ENCODE peak calls at places on chromosomes 3 and 15, in five cellular contexts. G is WTC11, K is H9, S is NB4, Q is Peyer's patch. O is an unnamed sample.

GRCh38 chr3:179716226-179716625 is 63.4 kb downstream of the USP13 start:
- DNase-seq in G (no peak), K (no peak), S (no peak), Q (no peak), O (no peak)

GRCh38 chr3:64361962-64362735 is 136.9 kb upstream of the PRICKLE2 start:
- DNase-seq in G (no peak), K (no peak), S (no peak), Q (no peak), O (no peak)

GRCh38 chr3:101842245-101842934 is 6.9 kb upstream of the NFKBIZ start:
- DNase-seq in G (peak; percentile 68), K (peak; percentile 85), S (no peak), Q (no peak), O (no peak)

GRCh38 chr3:143239026-143239425 is 119.5 kb downstream of the CHST2 start:
- DNase-seq in G (no peak), K (no peak), S (no peak), Q (no peak), O (no peak)

GRCh38 chr3:138300657-138301056 is 29.0 kb downstream of the NME9 start:
- DNase-seq in G (no peak), K (no peak), S (no peak), Q (no peak), O (no peak)

GRCh38 chr3:107430214-107431047 is 53.2 kb downstream of the CCDC54 start:
- DNase-seq in G (no peak), K (peak; percentile 41), S (peak; percentile 3), Q (no peak), O (no peak)

GRCh38 chr3:197907196-197907595 is 42.8 kb upstream of the RPL35A start:
- DNase-seq in G (no peak), K (no peak), S (no peak), Q (no peak), O (no peak)

GRCh38 chr15:60651734-60652141 is 172.8 kb upstream of the ICE2 start:
- DNase-seq in G (no peak), K (no peak), S (no peak), Q (no peak), O (peak; percentile 42)

GRCh38 chr3:12750223-12750622 is 8.8 kb downstream of the TMEM40 start:
- DNase-seq in G (no peak), K (no peak), S (no peak), Q (no peak), O (no peak)

GRCh38 chr3:111871809-111872623 is 13.0 kb downstream of the PHLDB2 start:
- DNase-seq in G (no peak), K (no peak), S (no peak), Q (no peak), O (no peak)

GRCh38 chr3:146504546-146505197 is 35.3 kb upstream of the PLSCR2 start:
- DNase-seq in G (no peak), K (peak; percentile 57), S (no peak), Q (no peak), O (no peak)

GRCh38 chr3:141553055-141553454 is 66.2 kb downstream of the RASA2 start:
- DNase-seq in G (no peak), K (no peak), S (no peak), Q (no peak), O (no peak)

GRCh38 chr3:13539285-13539625 is 9.7 kb upstream of the FBLN2 start:
- DNase-seq in G (no peak), K (no peak), S (no peak), Q (no peak), O (no peak)

GRCh38 chr15:76337047-76337738 is 620 bp downstream of the ISL2 start:
- DNase-seq in G (no peak), K (no peak), S (peak; percentile 84), Q (no peak), O (peak; percentile 35)

GRCh38 chr15:69784808-69785550 is 312.7 kb downstream of the TLE3 start:
- DNase-seq in G (no peak), K (no peak), S (no peak), Q (no peak), O (no peak)

GRCh38 chr3:106183762-106184391 is 315.1 kb upstream of the CBLB start:
- DNase-seq in G (no peak), K (no peak), S (no peak), Q (no peak), O (no peak)

GRCh38 chr15:64009798-64010241 is 36.5 kb downstream of the DAPK2 start:
- DNase-seq in G (no peak), K (no peak), S (no peak), Q (peak; percentile 73), O (no peak)

GRCh38 chr3:73658227-73658626 is 33.5 kb upstream of the PDZRN3 start:
- DNase-seq in G (no peak), K (no peak), S (no peak), Q (no peak), O (no peak)

GRCh38 chr3:115518100-115518852 is 105.0 kb upstream of the GAP43 start:
- DNase-seq in G (no peak), K (peak; percentile 37), S (no peak), Q (no peak), O (peak; percentile 17)

GRCh38 chr3:141407043-141407442 is 38.7 kb downstream of the ZBTB38 start:
- DNase-seq in G (no peak), K (no peak), S (no peak), Q (no peak), O (no peak)

GRCh38 chr15:71291247-71291646 is 176.0 kb downstream of the THSD4 start:
- DNase-seq in G (no peak), K (no peak), S (no peak), Q (no peak), O (no peak)

GRCh38 chr3:127455541-127456450 is 134.7 kb downstream of the TPRA1 start:
- DNase-seq in G (peak; percentile 93), K (peak; percentile 90), S (peak; percentile 75), Q (no peak), O (peak; percentile 92)

GRCh38 chr15:92853222-92853621 is 46.9 kb upstream of the CHD2 start:
- DNase-seq in G (no peak), K (no peak), S (no peak), Q (no peak), O (no peak)

GRCh38 chr15:36313021-36313420 is 266.4 kb upstream of the CDIN1 start:
- DNase-seq in G (no peak), K (no peak), S (no peak), Q (no peak), O (no peak)

GRCh38 chr3:113741086-113741485 is 5.0 kb downstream of the NAA50 start:
- DNase-seq in G (no peak), K (no peak), S (no peak), Q (no peak), O (no peak)

GRCh38 chr15:26082833-26083174 is 219.7 kb upstream of the ATP10A start:
- DNase-seq in G (no peak), K (no peak), S (no peak), Q (no peak), O (no peak)

GRCh38 chr15:94412979-94413741 is 181.8 kb downstream of the MCTP2 start:
- DNase-seq in G (no peak), K (no peak), S (peak; percentile 48), Q (no peak), O (no peak)
- TF ChIP-seq CTCF in G (peak; percentile 36), K (peak; percentile 76), S (no peak), Q (peak; percentile 60), O (peak; percentile 69)

GRCh38 chr3:132268956-132269355 is 48.3 kb upstream of the ACP3 start:
- DNase-seq in G (peak; percentile 58), K (peak; percentile 69), S (peak; percentile 58), Q (no peak), O (no peak)
- TF ChIP-seq CTCF in G (no peak), K (peak; percentile 72), S (peak; percentile 49), Q (peak; percentile 16), O (no peak)

DNA sequence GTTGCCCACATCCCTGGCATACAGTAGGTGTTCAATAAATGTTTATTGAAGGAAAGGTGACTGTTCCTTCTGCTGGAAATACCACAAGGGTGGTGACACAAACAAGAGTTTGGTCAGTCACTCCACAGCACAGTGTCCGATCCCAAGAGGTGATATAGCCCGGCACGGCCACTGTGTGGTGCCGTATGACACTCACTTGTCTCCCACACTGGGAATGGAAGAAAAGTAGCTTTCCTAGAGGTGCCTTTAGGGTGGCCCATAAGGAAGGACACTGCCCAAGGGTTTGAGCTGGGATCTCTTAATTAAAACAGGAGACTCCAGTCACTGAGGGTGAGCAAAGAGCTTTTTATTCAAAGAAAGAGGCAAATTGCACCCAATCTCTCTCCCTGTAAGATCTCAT is 40.5 kb downstream of the TGM4 start:
- DNase-seq in G (peak; percentile 44), K (no peak), S (peak; percentile 54), Q (no peak), O (no peak)
- TF ChIP-seq CTCF in G (peak; percentile 24), K (peak; percentile 57), S (peak; percentile 52), Q (peak; percentile 28), O (peak; percentile 26)

DNA sequence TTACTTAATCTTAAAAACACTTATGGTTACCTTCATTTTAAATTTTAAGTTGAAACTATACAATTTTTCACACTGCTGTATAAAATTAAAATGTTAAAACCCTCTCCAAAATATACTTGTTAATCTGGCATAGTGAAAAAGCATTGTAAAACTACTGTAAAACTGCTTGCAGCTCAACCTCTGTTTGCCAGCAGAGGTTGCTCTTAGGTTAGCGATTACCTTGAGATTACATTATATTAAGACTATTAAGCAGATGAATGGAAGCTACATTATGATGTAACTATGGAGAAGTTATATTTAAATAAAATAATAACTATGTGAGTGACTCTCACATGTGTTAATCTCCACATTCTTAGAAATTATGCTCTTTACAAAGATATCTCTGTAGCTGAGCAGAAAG is 143.6 kb upstream of the SLITRK3 start:
- DNase-seq in G (no peak), K (no peak), S (no peak), Q (no peak), O (no peak)
- TF ChIP-seq CTCF in G (no peak), K (peak; percentile 60), S (no peak), Q (no peak), O (no peak)